ENCODE peak calls at places on chromosomes 7 and 10, in four cellular contexts. One of them, this sample, is unnamed.

GRCh38 chr7:84529480-84530205 is 335.1 kb upstream of the SEMA3A start:
- DNase-seq in omental fat pad: no peak
- DNase-seq in suprapubic skin: no peak
- DNase-seq in glutamatergic neuron: no peak
- DNase-seq in this sample: no peak

GRCh38 chr7:68321076-68321639 is 1277.1 kb upstream of the AUTS2 start:
- DNase-seq in omental fat pad: no peak
- DNase-seq in suprapubic skin: peak; percentile 59
- DNase-seq in glutamatergic neuron: peak; percentile 27
- DNase-seq in this sample: no peak

GRCh38 chr7:22275574-22276150 is 81.3 kb downstream of the RAPGEF5 start:
- DNase-seq in suprapubic skin: no peak
- DNase-seq in omental fat pad: no peak
- DNase-seq in glutamatergic neuron: no peak
- DNase-seq in this sample: no peak

GRCh38 chr10:130470286-130470685 is 334.1 kb downstream of the GLRX3 start:
- DNase-seq in omental fat pad: no peak
- DNase-seq in glutamatergic neuron: no peak
- DNase-seq in suprapubic skin: no peak
- DNase-seq in this sample: no peak

GRCh38 chr7:3159445-3159844 is 115.8 kb upstream of the CARD11 start:
- DNase-seq in glutamatergic neuron: no peak
- DNase-seq in omental fat pad: no peak
- DNase-seq in suprapubic skin: no peak
- DNase-seq in this sample: no peak

GRCh38 chr10:61970182-61971015 is 68.9 kb downstream of the ARID5B start:
- DNase-seq in suprapubic skin: no peak
- DNase-seq in glutamatergic neuron: no peak
- DNase-seq in omental fat pad: no peak
- DNase-seq in this sample: no peak

GRCh38 chr7:139230484-139230773 is 608 bp upstream of the UBN2 start:
- DNase-seq in omental fat pad: no peak
- DNase-seq in glutamatergic neuron: no peak
- DNase-seq in suprapubic skin: no peak
- DNase-seq in this sample: no peak

GRCh38 chr10:88793747-88794299 is 8.7 kb upstream of the LIPM start:
- DNase-seq in glutamatergic neuron: no peak
- DNase-seq in omental fat pad: no peak
- DNase-seq in suprapubic skin: no peak
- DNase-seq in this sample: no peak

GRCh38 chr7:90119178-90119971 is 34.9 kb upstream of the STEAP1 start:
- DNase-seq in suprapubic skin: no peak
- DNase-seq in glutamatergic neuron: peak; percentile 59
- DNase-seq in omental fat pad: no peak
- DNase-seq in this sample: no peak

GRCh38 chr10:7475954-7476353 is 65.1 kb upstream of the SFMBT2 start:
- DNase-seq in suprapubic skin: no peak
- DNase-seq in omental fat pad: no peak
- DNase-seq in glutamatergic neuron: no peak
- DNase-seq in this sample: no peak

GRCh38 chr7:106239406-106239805 is 45.4 kb downstream of the NAMPT start:
- DNase-seq in omental fat pad: no peak
- DNase-seq in glutamatergic neuron: no peak
- DNase-seq in suprapubic skin: no peak
- DNase-seq in this sample: no peak

GRCh38 chr7:134447383-134447782 is 11.5 kb downstream of the AKR1B1 start:
- DNase-seq in suprapubic skin: no peak
- DNase-seq in glutamatergic neuron: no peak
- DNase-seq in omental fat pad: no peak
- DNase-seq in this sample: no peak

GRCh38 chr7:100675581-100676350 is 2.2 kb downstream of the GNB2 start:
- DNase-seq in glutamatergic neuron: peak; percentile 67
- DNase-seq in suprapubic skin: peak; percentile 91
- DNase-seq in omental fat pad: no peak
- DNase-seq in this sample: peak; percentile 80

GRCh38 chr10:6068422-6068821 is 6.3 kb upstream of the IL2RA start:
- DNase-seq in glutamatergic neuron: no peak
- DNase-seq in suprapubic skin: no peak
- DNase-seq in omental fat pad: no peak
- DNase-seq in this sample: no peak

GRCh38 chr10:11154333-11154732 is 136.7 kb downstream of the CELF2 start:
- DNase-seq in glutamatergic neuron: no peak
- DNase-seq in suprapubic skin: no peak
- DNase-seq in omental fat pad: no peak
- DNase-seq in this sample: no peak

GRCh38 chr10:79137826-79138225 is 69.1 kb downstream of the ZMIZ1 start:
- DNase-seq in omental fat pad: no peak
- DNase-seq in suprapubic skin: no peak
- DNase-seq in glutamatergic neuron: no peak
- DNase-seq in this sample: peak; percentile 83

GRCh38 chr7:130365093-130365492 is 15.2 kb upstream of the CPA1 start:
- DNase-seq in suprapubic skin: peak; percentile 2
- DNase-seq in glutamatergic neuron: no peak
- DNase-seq in omental fat pad: no peak
- DNase-seq in this sample: no peak

GRCh38 chr10:70786799-70787415 is 1.7 kb upstream of the TBATA start:
- DNase-seq in omental fat pad: no peak
- DNase-seq in suprapubic skin: no peak
- DNase-seq in glutamatergic neuron: no peak
- DNase-seq in this sample: no peak

GRCh38 chr10:72319416-72320254 is 35.1 kb downstream of the DNAJB12 start:
- DNase-seq in omental fat pad: peak; percentile 83
- DNase-seq in suprapubic skin: peak; percentile 96
- DNase-seq in glutamatergic neuron: peak; percentile 77
- DNase-seq in this sample: peak; percentile 76

GRCh38 chr7:114832906-114833595 is 88.8 kb upstream of the MDFIC start:
- DNase-seq in glutamatergic neuron: no peak
- DNase-seq in omental fat pad: no peak
- DNase-seq in suprapubic skin: no peak
- DNase-seq in this sample: no peak

GRCh38 chr10:129959544-129960492 is 4.3 kb downstream of the EBF3 start:
- DNase-seq in glutamatergic neuron: peak; percentile 35
- DNase-seq in suprapubic skin: no peak
- DNase-seq in omental fat pad: no peak
- DNase-seq in this sample: no peak

This sample was measured in GM12891.